ENCODE peak calls at places on chromosomes 2 and 18, in five cellular contexts. E is GM12865, M is hepatocyte, R is IMR-90, G is adrenal gland. V is an unnamed sample.

GRCh38 chr2:128280901-128281321 is 37.8 kb downstream of the HS6ST1 start:
- DNase-seq in R (no peak), G (peak; percentile 72), M (no peak), E (no peak), V (no peak)

GRCh38 chr18:48006415-48007175 is 76.1 kb upstream of the SMAD2 start:
- DNase-seq in M (no peak), G (no peak), R (no peak), E (no peak), V (no peak)

GRCh38 chr2:64024259-64024949 is 5.2 kb upstream of the VPS54 start:
- DNase-seq in G (no peak), E (no peak), R (no peak), M (peak; percentile 19), V (no peak)

GRCh38 chr2:158729873-158730620 is 65.1 kb upstream of the DAPL1 start:
- DNase-seq in G (no peak), M (no peak), E (no peak), R (no peak), V (no peak)

GRCh38 chr2:137677466-137677865 is 286.8 kb upstream of the HNMT start:
- DNase-seq in R (no peak), G (no peak), E (no peak), M (no peak), V (no peak)

GRCh38 chr2:69762513-69763494 is 20.9 kb downstream of the ANXA4 start:
- DNase-seq in M (peak; percentile 24), R (no peak), E (no peak), G (no peak), V (no peak)

GRCh38 chr2:88452151-88452851 is at the start of gene FOXI3:
- DNase-seq in M (peak; percentile 37), G (no peak), E (no peak), R (no peak), V (no peak)

GRCh38 chr2:186429095-186429494 is 57.0 kb upstream of the ZC3H15 start:
- DNase-seq in G (no peak), E (no peak), M (no peak), R (peak; percentile 3), V (no peak)

GRCh38 chr2:143279672-143280071 is 150.5 kb downstream of the ARHGAP15 start:
- DNase-seq in E (no peak), G (no peak), M (no peak), R (peak; percentile 6), V (no peak)

GRCh38 chr2:197204855-197205254 is 105.7 kb downstream of the ANKRD44 start:
- DNase-seq in G (no peak), M (no peak), R (peak; percentile 31), E (no peak), V (peak; percentile 45)

GRCh38 chr18:7950380-7951143 is 383.4 kb downstream of the PTPRM start:
- DNase-seq in M (peak; percentile 59), R (peak; percentile 74), G (peak; percentile 30), E (no peak), V (peak; percentile 71)

GRCh38 chr18:54023471-54023870 is 201.0 kb downstream of the MBD2 start:
- DNase-seq in R (no peak), M (no peak), G (no peak), E (peak; percentile 32), V (peak; percentile 91)

GRCh38 chr2:105391058-105391627 is 7.7 kb downstream of the FHL2 start:
- DNase-seq in M (no peak), E (no peak), G (no peak), R (peak; percentile 84), V (peak; percentile 74)

GRCh38 chr18:45122510-45122909 is 441.8 kb downstream of the SETBP1 start:
- DNase-seq in M (no peak), G (no peak), R (no peak), E (no peak), V (no peak)

GRCh38 chr2:40279001-40279400 is 172.9 kb downstream of the SLC8A1 start:
- DNase-seq in E (no peak), M (no peak), G (no peak), R (peak; percentile 24), V (peak; percentile 49)

GRCh38 chr18:12470382-12471090 is 62.8 kb downstream of the PRELID3A start:
- DNase-seq in M (peak; percentile 21), G (no peak), E (no peak), R (no peak), V (no peak)

GRCh38 chr2:178070824-178071223 is 1.8 kb downstream of the PDE11A start:
- DNase-seq in G (no peak), M (peak; percentile 24), E (no peak), R (no peak), V (no peak)

GRCh38 chr2:132721938-132722337 is 51.9 kb upstream of the LYPD1 start:
- DNase-seq in E (no peak), G (no peak), R (peak; percentile 29), M (no peak), V (no peak)

GRCh38 chr2:187943772-187944369 is 347.8 kb upstream of the GULP1 start:
- DNase-seq in E (no peak), G (no peak), R (no peak), M (no peak), V (no peak)

GRCh38 chr2:37355735-37356134 is 11.3 kb downstream of the QPCT start:
- DNase-seq in M (no peak), R (no peak), G (no peak), E (no peak), V (no peak)

GRCh38 chr2:136305517-136306192 is 187.7 kb upstream of the CXCR4 start:
- DNase-seq in M (no peak), E (peak; percentile 85), G (no peak), R (no peak), V (no peak)

GRCh38 chr18:62713651-62714247 is 1.6 kb upstream of the PHLPP1 start:
- DNase-seq in R (peak; percentile 40), E (peak; percentile 12), M (no peak), G (peak; percentile 30), V (no peak)

GRCh38 chr18:44937985-44938384 is 257.3 kb downstream of the SETBP1 start:
- DNase-seq in E (no peak), M (no peak), G (no peak), R (no peak), V (no peak)

GRCh38 chr2:216761119-216761518 is 65.8 kb upstream of the IGFBP5 start:
- DNase-seq in G (no peak), E (no peak), R (no peak), M (no peak), V (no peak)

GRCh38 chr2:96948483-96949152 is 37.8 kb downstream of the FAM178B start:
- DNase-seq in G (no peak), E (no peak), M (no peak), R (no peak), V (no peak)

GRCh38 chr2:219731173-219731572 is 103.7 kb downstream of the SLC4A3 start:
- DNase-seq in R (no peak), G (no peak), E (no peak), M (no peak), V (no peak)

GRCh38 chr18:60082282-60082681 is 182.5 kb downstream of the PMAIP1 start:
- DNase-seq in G (no peak), E (no peak), M (no peak), R (no peak), V (no peak)

DNA sequence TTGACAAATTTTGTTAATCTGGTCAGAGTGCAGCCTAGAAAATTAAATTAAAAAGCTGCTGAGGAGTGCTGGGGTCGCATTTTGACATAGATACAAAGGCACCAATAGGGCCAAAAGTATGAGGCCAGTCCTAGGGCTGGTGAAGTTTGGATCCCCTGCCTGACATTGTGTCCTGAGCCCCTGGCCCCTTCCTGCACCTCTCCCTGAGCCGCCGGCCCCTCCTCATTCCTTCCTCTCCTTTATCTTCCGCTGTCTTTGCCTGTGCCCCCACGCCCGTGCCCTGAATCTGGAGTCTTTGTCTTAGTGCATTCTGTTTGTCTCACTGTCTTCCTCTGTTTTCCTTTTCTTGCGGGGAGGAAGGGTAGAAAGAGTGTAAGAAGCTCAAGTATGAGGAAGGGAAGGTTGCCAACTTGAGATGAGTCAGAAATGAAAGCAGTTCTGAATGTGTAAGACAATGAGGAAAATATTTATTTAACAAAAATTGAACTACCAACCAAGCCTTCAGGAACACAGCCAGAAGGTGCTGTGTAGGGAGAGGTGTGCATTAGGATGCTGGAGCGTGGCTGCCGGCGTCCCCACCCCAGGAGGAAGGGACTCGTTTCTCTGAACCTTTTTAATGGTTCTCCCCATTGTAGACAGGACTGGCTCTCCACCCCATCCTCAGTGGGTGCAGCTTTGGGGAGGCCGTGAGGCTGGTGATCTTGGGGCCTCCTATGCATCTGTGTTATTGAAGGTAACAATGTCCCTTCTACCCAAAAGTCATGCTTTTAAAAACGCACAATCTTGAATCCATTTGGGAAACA is 133.1 kb downstream of the NEDD4L start:
- DNase-seq in G (no peak), R (peak; percentile 95), M (peak; percentile 60), E (no peak), V (peak; percentile 91)
- H3K4me3 ChIP-seq in G (no peak overlapping the region), R (no peak overlapping the region), M (no peak overlapping the region), E (no peak overlapping the region), V (no peak overlapping the region)

GRCh38 chr2:237092920-237093781 is 7.5 kb downstream of the COPS8 start:
- DNase-seq in R (peak; percentile 85), G (no peak), M (peak; percentile 76), E (no peak), V (peak; percentile 80)
- TF ChIP-seq CTCF in R (peak; percentile 84), G (peak; percentile 36), M (peak; percentile 70), E (peak; percentile 9), V (peak; percentile 66)

GRCh38 chr2:28909655-28910054 is 15.2 kb downstream of the WDR43 start:
- DNase-seq in R (no peak), M (no peak), G (no peak), E (no peak), V (no peak)
- H3K4me3 ChIP-seq in R (no peak overlapping the region), M (no peak overlapping the region), G (no peak overlapping the region), E (no peak overlapping the region), V (no peak overlapping the region)

GRCh38 chr2:241675885-241676284 is 10.7 kb downstream of the DTYMK start:
- DNase-seq in E (no peak), M (no peak), R (no peak), G (no peak), V (no peak)
- TF ChIP-seq CTCF in E (no peak), M (no peak), R (no peak), G (no peak), V (no peak)

DNA sequence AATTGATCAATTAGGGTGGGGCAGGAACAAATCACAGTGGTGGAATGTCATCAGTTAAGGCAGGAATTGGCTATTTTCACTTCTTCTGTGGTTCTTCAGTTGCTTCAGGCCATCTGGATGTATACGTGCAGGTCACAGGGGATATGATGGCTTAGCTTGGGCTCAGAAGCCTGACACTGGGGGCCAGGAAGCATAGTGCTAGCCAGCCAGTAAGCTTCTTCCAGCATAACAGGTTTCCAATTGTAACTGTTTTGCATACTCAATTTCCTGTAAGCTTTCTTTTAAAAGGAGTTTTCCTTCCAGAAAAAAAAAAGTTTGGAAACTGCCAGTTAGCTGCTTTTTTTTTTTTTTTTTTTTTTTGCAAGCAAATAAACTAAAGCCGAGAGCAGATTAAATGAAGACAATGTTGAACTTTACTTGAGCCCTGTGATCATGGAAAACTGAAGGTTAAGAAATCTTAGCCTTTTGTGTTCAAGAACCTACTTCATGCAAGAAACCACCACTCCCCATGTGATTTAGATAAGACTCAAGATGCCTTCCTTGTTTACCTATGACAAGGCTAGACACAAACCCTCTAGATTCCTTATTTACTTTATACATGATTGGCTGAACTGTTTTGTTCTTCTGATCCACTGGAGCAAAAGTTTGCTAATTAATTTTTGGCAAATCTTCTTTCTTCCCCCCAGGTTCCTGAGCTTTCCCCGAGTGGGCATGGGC is 126.9 kb upstream of the LINC00305 start:
- DNase-seq in E (no peak), G (no peak), R (no peak), M (no peak), V (no peak)
- H3K4me3 ChIP-seq in E (no peak overlapping the region), G (no peak overlapping the region), R (no peak overlapping the region), M (no peak overlapping the region), V (no peak overlapping the region)

V was measured in astrocyte of the spinal cord.